ENCODE peak calls at places on chromosome 17, in four cellular contexts. One of them, this sample, is unnamed.

GRCh38 chr17:32913593-32913992 is 14.4 kb upstream of the TMEM98 start:
- DNase-seq in endothelial cell of umbilical vein: no peak
- DNase-seq in Peyer's patch: no peak
- DNase-seq in GM12891: no peak
- DNase-seq in this sample: no peak

GRCh38 chr17:32342603-32343325 is 791 bp upstream of the C17orf75 start:
- DNase-seq in endothelial cell of umbilical vein: no peak
- DNase-seq in Peyer's patch: no peak
- DNase-seq in GM12891: no peak
- DNase-seq in this sample: peak; percentile 35

GRCh38 chr17:51442112-51442865 is 181.9 kb downstream of the UTP18 start:
- DNase-seq in endothelial cell of umbilical vein: no peak
- DNase-seq in Peyer's patch: no peak
- DNase-seq in GM12891: no peak
- DNase-seq in this sample: no peak

GRCh38 chr17:66542183-66542966 is 240.0 kb downstream of the PRKCA start:
- DNase-seq in endothelial cell of umbilical vein: no peak
- DNase-seq in Peyer's patch: no peak
- DNase-seq in GM12891: no peak
- DNase-seq in this sample: no peak

GRCh38 chr17:60091109-60091508 is 12.4 kb upstream of the HEATR6 start:
- DNase-seq in endothelial cell of umbilical vein: no peak
- DNase-seq in Peyer's patch: no peak
- DNase-seq in GM12891: no peak
- DNase-seq in this sample: no peak

GRCh38 chr17:45431531-45432404 is 902 bp downstream of the ARHGAP27 start:
- DNase-seq in endothelial cell of umbilical vein: peak; percentile 54
- DNase-seq in Peyer's patch: peak; percentile 91
- DNase-seq in GM12891: peak; percentile 95
- DNase-seq in this sample: peak; percentile 51

GRCh38 chr17:61159415-61159814 is 240.2 kb upstream of the TBX2 start:
- DNase-seq in endothelial cell of umbilical vein: no peak
- DNase-seq in Peyer's patch: no peak
- DNase-seq in GM12891: no peak
- DNase-seq in this sample: no peak

GRCh38 chr17:61237275-61237674 is 162.4 kb upstream of the TBX2 start:
- DNase-seq in endothelial cell of umbilical vein: no peak
- DNase-seq in Peyer's patch: no peak
- DNase-seq in GM12891: no peak
- DNase-seq in this sample: peak; percentile 18

GRCh38 chr17:51667722-51668083 is 407.4 kb downstream of the UTP18 start:
- DNase-seq in endothelial cell of umbilical vein: no peak
- DNase-seq in Peyer's patch: no peak
- DNase-seq in GM12891: no peak
- DNase-seq in this sample: no peak

GRCh38 chr17:8341456-8341855 is 1.8 kb downstream of the ODF4 start:
- DNase-seq in endothelial cell of umbilical vein: no peak
- DNase-seq in Peyer's patch: no peak
- DNase-seq in GM12891: no peak
- DNase-seq in this sample: no peak

GRCh38 chr17:38509772-38510423 is 81.6 kb downstream of the ARHGAP23 start:
- DNase-seq in endothelial cell of umbilical vein: peak; percentile 30
- DNase-seq in Peyer's patch: no peak
- DNase-seq in GM12891: no peak
- DNase-seq in this sample: no peak

GRCh38 chr17:79791354-79792123 is 5.3 kb downstream of the CBX8 start:
- DNase-seq in endothelial cell of umbilical vein: no peak
- DNase-seq in Peyer's patch: peak; percentile 50
- DNase-seq in GM12891: no peak
- DNase-seq in this sample: no peak

GRCh38 chr17:13521784-13522183 is 79.9 kb downstream of the HS3ST3A1 start:
- DNase-seq in endothelial cell of umbilical vein: no peak
- DNase-seq in Peyer's patch: no peak
- DNase-seq in GM12891: no peak
- DNase-seq in this sample: peak; percentile 20

GRCh38 chr17:7854851-7855642 is at the start of gene TMEM88:
- DNase-seq in endothelial cell of umbilical vein: peak; percentile 39
- DNase-seq in Peyer's patch: no peak
- DNase-seq in GM12891: no peak
- DNase-seq in this sample: no peak

GRCh38 chr17:67448449-67448848 is 71.4 kb downstream of the PITPNC1 start:
- DNase-seq in endothelial cell of umbilical vein: no peak
- DNase-seq in Peyer's patch: no peak
- DNase-seq in GM12891: no peak
- DNase-seq in this sample: no peak

GRCh38 chr17:49224198-49224996 is 6.2 kb downstream of the PHOSPHO1 start:
- DNase-seq in endothelial cell of umbilical vein: no peak
- DNase-seq in Peyer's patch: peak; percentile 66
- DNase-seq in GM12891: no peak
- DNase-seq in this sample: peak; percentile 73

GRCh38 chr17:64457156-64457555 is 8.2 kb downstream of the MILR1 start:
- DNase-seq in endothelial cell of umbilical vein: no peak
- DNase-seq in Peyer's patch: no peak
- DNase-seq in GM12891: no peak
- DNase-seq in this sample: no peak

GRCh38 chr17:44688675-44689491 is 693 bp downstream of the CCDC43 start:
- DNase-seq in endothelial cell of umbilical vein: peak; percentile 4
- DNase-seq in Peyer's patch: no peak
- DNase-seq in GM12891: no peak
- DNase-seq in this sample: peak; percentile 49

GRCh38 chr17:19720631-19721426 is 4.4 kb upstream of the SLC47A2 start:
- DNase-seq in endothelial cell of umbilical vein: no peak
- DNase-seq in Peyer's patch: peak; percentile 83
- DNase-seq in GM12891: no peak
- DNase-seq in this sample: no peak

GRCh38 chr17:15892679-15893332 is 52.1 kb upstream of the ADORA2B start:
- DNase-seq in endothelial cell of umbilical vein: no peak
- DNase-seq in Peyer's patch: no peak
- DNase-seq in GM12891: no peak
- DNase-seq in this sample: no peak

GRCh38 chr17:79740413-79740812 is 9.7 kb downstream of the ENPP7 start:
- DNase-seq in endothelial cell of umbilical vein: peak; percentile 11
- DNase-seq in Peyer's patch: no peak
- DNase-seq in GM12891: no peak
- DNase-seq in this sample: no peak

GRCh38 chr17:65058615-65059014 is 2.1 kb upstream of the GNA13 start:
- DNase-seq in endothelial cell of umbilical vein: no peak
- DNase-seq in Peyer's patch: no peak
- DNase-seq in GM12891: no peak
- DNase-seq in this sample: no peak

GRCh38 chr17:78484300-78485159 is 92.7 kb downstream of the DNAH17 start:
- DNase-seq in endothelial cell of umbilical vein: peak; percentile 25
- DNase-seq in Peyer's patch: peak; percentile 63
- DNase-seq in GM12891: peak; percentile 96
- DNase-seq in this sample: peak; percentile 24

GRCh38 chr17:17557796-17558195 is 33.7 kb downstream of the PEMT start:
- DNase-seq in endothelial cell of umbilical vein: no peak
- DNase-seq in Peyer's patch: no peak
- DNase-seq in GM12891: no peak
- DNase-seq in this sample: no peak

GRCh38 chr17:15112881-15113617 is 152.1 kb downstream of the PMP22 start:
- DNase-seq in endothelial cell of umbilical vein: no peak
- DNase-seq in Peyer's patch: no peak
- DNase-seq in GM12891: no peak
- DNase-seq in this sample: no peak

GRCh38 chr17:78532311-78532710 is 44.9 kb downstream of the DNAH17 start:
- DNase-seq in endothelial cell of umbilical vein: no peak
- DNase-seq in Peyer's patch: no peak
- DNase-seq in GM12891: no peak
- DNase-seq in this sample: no peak

GRCh38 chr17:30393491-30393890 is 14.8 kb downstream of the CPD start:
- DNase-seq in endothelial cell of umbilical vein: no peak
- DNase-seq in Peyer's patch: no peak
- DNase-seq in GM12891: no peak
- DNase-seq in this sample: no peak

GRCh38 chr17:39641883-39642282 is 4.9 kb downstream of the STARD3 start:
- DNase-seq in endothelial cell of umbilical vein: no peak
- DNase-seq in Peyer's patch: no peak
- DNase-seq in GM12891: no peak
- DNase-seq in this sample: no peak

GRCh38 chr17:2227025-2227699 is 76.4 kb downstream of the SMG6 start:
- DNase-seq in endothelial cell of umbilical vein: no peak
- DNase-seq in Peyer's patch: no peak
- DNase-seq in GM12891: no peak
- DNase-seq in this sample: no peak

GRCh38 chr17:16477255-16477654 is 14.7 kb downstream of the LRRC75A start:
- DNase-seq in endothelial cell of umbilical vein: peak; percentile 84
- DNase-seq in Peyer's patch: no peak
- DNase-seq in GM12891: no peak
- DNase-seq in this sample: no peak

GRCh38 chr17:72527819-72528218 is 407.0 kb downstream of the SOX9 start:
- DNase-seq in endothelial cell of umbilical vein: no peak
- DNase-seq in Peyer's patch: no peak
- DNase-seq in GM12891: no peak
- DNase-seq in this sample: no peak

GRCh38 chr17:43880420-43880991 is 26.8 kb downstream of the MPP2 start:
- DNase-seq in endothelial cell of umbilical vein: peak; percentile 21
- DNase-seq in Peyer's patch: peak; percentile 66
- DNase-seq in GM12891: peak; percentile 65
- DNase-seq in this sample: peak; percentile 63

GRCh38 chr17:67018429-67019125 is 25.8 kb upstream of the CACNG1 start:
- DNase-seq in endothelial cell of umbilical vein: no peak
- DNase-seq in Peyer's patch: no peak
- DNase-seq in GM12891: no peak
- DNase-seq in this sample: no peak

GRCh38 chr17:229130-229944 is 47.9 kb upstream of the DOC2B start:
- DNase-seq in endothelial cell of umbilical vein: peak; percentile 49
- DNase-seq in Peyer's patch: no peak
- DNase-seq in GM12891: no peak
- DNase-seq in this sample: no peak

GRCh38 chr17:79892457-79893236 is 53.4 kb upstream of the CBX4 start:
- DNase-seq in endothelial cell of umbilical vein: no peak
- DNase-seq in Peyer's patch: peak; percentile 85
- DNase-seq in GM12891: no peak
- DNase-seq in this sample: no peak

GRCh38 chr17:73156166-73156840 is 8.5 kb upstream of the SSTR2 start:
- DNase-seq in endothelial cell of umbilical vein: peak; percentile 21
- DNase-seq in Peyer's patch: peak; percentile 79
- DNase-seq in GM12891: peak; percentile 66
- DNase-seq in this sample: peak; percentile 60

GRCh38 chr17:75266315-75267145 is 4.5 kb downstream of the MIF4GD start:
- DNase-seq in endothelial cell of umbilical vein: peak; percentile 37
- DNase-seq in Peyer's patch: no peak
- DNase-seq in GM12891: no peak
- DNase-seq in this sample: no peak
- TF ChIP-seq POLR2A in endothelial cell of umbilical vein: no peak
- TF ChIP-seq POLR2A in Peyer's patch: no peak
- TF ChIP-seq POLR2A in GM12891: peak; percentile 7
- TF ChIP-seq POLR2A in this sample: no peak

GRCh38 chr17:50397111-50397918 is at the start of gene LRRC59:
- DNase-seq in endothelial cell of umbilical vein: peak; percentile 88
- DNase-seq in Peyer's patch: peak; percentile 94
- DNase-seq in GM12891: peak; percentile 93
- DNase-seq in this sample: peak; percentile 91
- TF ChIP-seq POLR2A in endothelial cell of umbilical vein: peak; percentile 81
- TF ChIP-seq POLR2A in Peyer's patch: peak; percentile 75
- TF ChIP-seq POLR2A in GM12891: peak; percentile 92
- TF ChIP-seq POLR2A in this sample: peak; percentile 87

GRCh38 chr17:41524261-41524660 is 3.8 kb downstream of the KRT19 start:
- DNase-seq in endothelial cell of umbilical vein: no peak
- DNase-seq in Peyer's patch: no peak
- DNase-seq in GM12891: no peak
- DNase-seq in this sample: no peak

GRCh38 chr17:41529491-41529915 is 1.4 kb upstream of the KRT19 start:
- DNase-seq in endothelial cell of umbilical vein: no peak
- DNase-seq in Peyer's patch: no peak
- DNase-seq in GM12891: no peak
- DNase-seq in this sample: peak; percentile 37

GRCh38 chr17:41530062-41531048 is 2.2 kb upstream of the KRT19 start:
- DNase-seq in endothelial cell of umbilical vein: peak; percentile 90
- DNase-seq in Peyer's patch: peak; percentile 70
- DNase-seq in GM12891: no peak
- DNase-seq in this sample: peak; percentile 83

GRCh38 chr17:41528959-41529353 is 848 bp upstream of the KRT19 start:
- DNase-seq in endothelial cell of umbilical vein: no peak
- DNase-seq in Peyer's patch: peak; percentile 79
- DNase-seq in GM12891: no peak
- DNase-seq in this sample: peak; percentile 28

DNA sequence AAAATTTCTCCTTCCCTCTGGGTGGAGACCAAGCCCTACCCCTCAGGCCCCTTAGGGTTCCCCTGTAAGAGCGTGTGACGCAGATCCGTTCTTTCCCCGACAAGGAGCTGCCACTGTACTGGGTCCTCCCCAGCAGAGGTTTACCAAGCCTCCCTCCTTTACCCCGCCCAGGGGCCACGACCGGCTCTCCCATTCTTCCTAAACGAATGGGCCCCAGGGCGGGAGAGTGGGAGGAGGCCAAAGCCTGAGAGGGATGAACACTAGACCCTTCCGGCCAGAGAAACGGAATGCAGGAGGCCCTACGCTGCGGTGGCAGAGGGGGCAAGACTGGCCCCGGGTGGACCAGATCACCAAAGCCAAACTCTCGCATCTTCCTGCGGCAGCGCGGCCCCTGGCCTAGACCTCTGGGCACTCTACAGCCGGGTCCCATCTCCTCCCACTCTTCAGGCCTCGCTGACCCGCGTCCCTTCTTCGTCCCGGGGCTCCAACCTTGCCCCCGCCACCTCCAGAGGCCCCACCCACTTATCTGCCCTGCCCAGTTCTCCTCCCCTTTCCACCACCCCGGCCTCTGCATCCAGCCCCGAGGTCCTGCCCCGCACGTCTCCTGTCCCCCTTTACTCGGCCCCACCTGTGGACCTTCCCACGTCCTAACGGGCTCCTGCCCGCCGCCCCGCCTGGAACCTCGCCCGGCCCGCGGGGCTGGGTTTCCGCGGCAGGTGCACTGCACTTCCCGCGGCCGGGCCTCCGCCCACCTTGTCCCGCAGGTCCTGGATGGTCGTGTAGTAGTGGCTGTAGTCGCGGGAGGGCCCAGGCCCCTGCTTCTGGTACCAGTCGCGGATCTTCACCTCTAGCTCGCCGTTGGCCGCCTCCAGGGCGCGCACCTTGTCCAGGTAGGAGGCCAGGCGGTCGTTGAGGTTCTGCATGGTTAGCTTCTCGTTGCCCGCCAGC is 758 bp downstream of the KRT19 start:
- DNase-seq in endothelial cell of umbilical vein: no peak
- DNase-seq in Peyer's patch: peak; percentile 73
- DNase-seq in GM12891: no peak
- DNase-seq in this sample: peak; percentile 72
- TF ChIP-seq POLR2A in endothelial cell of umbilical vein: no peak
- TF ChIP-seq POLR2A in Peyer's patch: peak; percentile 7
- TF ChIP-seq POLR2A in GM12891: no peak
- TF ChIP-seq POLR2A in this sample: no peak

GRCh38 chr17:6761817-6762216 is 6.0 kb downstream of the XAF1 start:
- DNase-seq in endothelial cell of umbilical vein: no peak
- DNase-seq in Peyer's patch: no peak
- DNase-seq in GM12891: no peak
- DNase-seq in this sample: no peak
- TF ChIP-seq POLR2A in endothelial cell of umbilical vein: no peak
- TF ChIP-seq POLR2A in Peyer's patch: no peak
- TF ChIP-seq POLR2A in GM12891: no peak
- TF ChIP-seq POLR2A in this sample: no peak

This sample was measured in erythroblast.